ENCODE peak calls at places on chromosomes 5 and 9, in eight cellular contexts. Q is DMS53; J is dermis microvascular lymphatic vessel endothelial cell; R is KG1; U is activated T-helper 1 cell treated with Interleukin-2 at 50 U/mL for 16 hours; C is endodermal cell; T is stimulated activated CD8-positive, alpha-beta memory T cell treated with anti-CD3 and anti-CD28 coated beads, Interleukin-4, amount 100 ng/mL, for 24 hours; D is substantia nigra. G is an unnamed sample.

GRCh38 chr9:71760901-71761300 is 7.4 kb downstream of the CEMIP2 start:
- DNase-seq in Q (peak), J (no peak), R (no peak), U (no peak), C (peak), T (no peak), D (no peak), G (no peak)

GRCh38 chr9:33136721-33137120 is 30.4 kb downstream of the B4GALT1 start:
- DNase-seq in Q (no peak), J (no peak), R (no peak), U (no peak), C (no peak), T (no peak), D (no peak), G (no peak)

GRCh38 chr5:119943148-119943547 is 313.8 kb downstream of the FAM170A start:
- DNase-seq in Q (peak), J (no peak), R (no peak), U (no peak), C (no peak), T (no peak), D (no peak), G (no peak)

GRCh38 chr9:38431101-38431500 is 6.8 kb upstream of the IGFBPL1 start:
- DNase-seq in Q (no peak), J (peak), R (no peak), U (no peak), C (no peak), T (no peak), D (no peak), G (no peak)

GRCh38 chr5:154995679-154996078 is 17.9 kb upstream of the KIF4B start:
- DNase-seq in Q (no peak), J (peak), R (no peak), U (no peak), C (peak), T (no peak), D (no peak), G (no peak)

GRCh38 chr9:7209990-7210389 is 452.2 kb downstream of the KDM4C start:
- DNase-seq in Q (no peak), J (no peak), R (no peak), U (no peak), C (no peak), T (no peak), D (no peak), G (no peak)

GRCh38 chr5:65981548-65981947 is 55.2 kb downstream of the ERBIN start:
- DNase-seq in Q (peak), J (no peak), R (no peak), U (no peak), C (peak), T (no peak), D (no peak), G (no peak)

GRCh38 chr9:15373881-15374280 is 48.8 kb upstream of the SNAPC3 start:
- DNase-seq in Q (no peak), J (no peak), R (no peak), U (no peak), C (no peak), T (no peak), D (no peak), G (no peak)

GRCh38 chr5:140135127-140135526 is 9.4 kb downstream of the IGIP start:
- DNase-seq in Q (no peak), J (no peak), R (no peak), U (no peak), C (no peak), T (no peak), D (no peak), G (no peak)

GRCh38 chr5:134063421-134063820 is 51.1 kb upstream of the TCF7 start:
- DNase-seq in Q (peak), J (no peak), R (no peak), U (no peak), C (no peak), T (no peak), D (no peak), G (no peak)

GRCh38 chr5:1780621-1780945 is 19.1 kb downstream of the MRPL36 start:
- DNase-seq in Q (no peak), J (no peak), R (no peak), U (no peak), C (no peak), T (no peak), D (no peak), G (no peak)